ENCODE peak calls at places on chromosome 14, in five cellular contexts. B is transverse colon, P is prostate gland, G is sigmoid colon, M is stomach. J is an unnamed sample.
A peak's percentile ranks its signal among the peaks of the same experiment; 100 is the strongest.

GRCh38 chr14:93033983-93034670 is 81.6 kb downstream of the ITPK1 start:
- DNase-seq in M (no peak), G (no peak), P (no peak), B (no peak), J (no peak)

GRCh38 chr14:92692822-92693226 is 55.6 kb downstream of the LGMN start:
- DNase-seq in G (peak; percentile 89), M (peak; percentile 75), P (peak; percentile 50), B (peak; percentile 67), J (no peak)

GRCh38 chr14:33668066-33668465 is 282.8 kb downstream of the EGLN3 start:
- DNase-seq in B (no peak), G (no peak), P (no peak), M (no peak), J (no peak)

GRCh38 chr14:57732886-57733285 is 133.0 kb downstream of the SLC35F4 start:
- DNase-seq in P (no peak), B (no peak), G (no peak), M (peak; percentile 31), J (no peak)

GRCh38 chr14:95993768-95994592 is 45.2 kb upstream of the C14orf132 start:
- DNase-seq in B (no peak), M (no peak), G (no peak), P (peak; percentile 37), J (no peak)

GRCh38 chr14:66746316-66747006 is 238.5 kb downstream of the GPHN start:
- DNase-seq in B (no peak), M (no peak), P (no peak), G (no peak), J (no peak)

GRCh38 chr14:91419044-91419397 is 1.4 kb upstream of the CCDC88C start:
- DNase-seq in G (no peak), B (no peak), P (no peak), M (peak; percentile 24), J (no peak)

GRCh38 chr14:75063013-75063412 is 811 bp downstream of the ACYP1 start:
- DNase-seq in B (no peak), G (no peak), P (no peak), M (no peak), J (no peak)

GRCh38 chr14:55386037-55386798 is 25.4 kb downstream of the ATG14 start:
- DNase-seq in M (no peak), G (no peak), P (no peak), B (peak; percentile 16), J (no peak)

GRCh38 chr14:92455231-92455630 is 58.4 kb upstream of the RIN3 start:
- DNase-seq in P (no peak), M (no peak), G (no peak), B (no peak), J (no peak)

DNA sequence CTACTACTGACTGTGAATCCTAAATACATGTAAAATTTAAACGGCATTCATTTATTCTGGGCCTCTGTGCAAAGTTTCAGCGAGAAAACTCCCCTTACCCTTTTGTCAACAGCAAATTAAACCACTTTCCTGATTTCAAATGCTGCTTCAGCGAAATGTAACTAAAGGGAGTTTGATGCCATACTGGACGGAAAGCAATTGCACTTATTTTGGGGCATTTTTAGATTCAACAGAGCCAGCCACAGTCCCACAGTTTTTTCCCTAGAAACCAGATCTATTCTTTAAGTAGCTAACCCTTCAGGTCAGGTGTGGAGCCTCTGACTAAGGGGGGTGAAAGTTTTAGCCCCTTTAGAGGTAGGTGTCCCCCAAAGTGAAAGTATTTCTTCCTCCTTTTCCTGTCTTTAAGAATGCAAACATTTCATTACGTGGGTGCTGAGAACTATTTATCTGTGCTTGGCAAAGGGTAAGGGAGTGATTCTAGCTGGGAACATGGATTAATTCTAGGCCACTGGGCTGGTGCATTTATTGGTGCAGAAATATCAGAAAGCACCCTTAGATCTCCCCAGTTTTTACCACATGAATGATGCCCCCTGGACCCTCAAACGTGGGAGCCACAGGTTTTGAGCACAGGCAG is 72.7 kb downstream of the SPTB start:
- DNase-seq in M (no peak), G (peak; percentile 28), B (no peak), P (no peak), J (no peak)
- TF ChIP-seq POLR2AphosphoS5 in M (no peak), G (no peak), B (no peak), P (no peak), J (no peak)

DNA sequence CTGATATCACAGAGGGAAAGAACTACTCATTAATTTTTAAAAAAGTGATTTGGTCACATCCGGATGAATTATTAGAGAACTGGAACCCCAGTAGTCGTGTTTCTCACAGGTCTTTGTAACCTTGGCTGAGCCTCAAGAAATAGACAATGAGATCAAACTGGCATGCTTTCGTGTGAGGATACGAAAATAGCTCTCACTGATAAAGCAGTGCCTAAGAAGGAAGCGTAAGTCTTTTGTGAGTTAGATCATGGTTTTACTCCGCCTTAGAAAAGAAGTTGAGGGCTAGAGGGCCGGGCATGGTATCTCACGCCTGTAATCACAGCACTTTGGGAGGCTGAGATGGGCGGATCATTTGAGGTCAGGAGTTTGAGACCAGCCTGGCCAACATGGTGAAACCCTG is 33.8 kb upstream of the GALNT16 start:
- DNase-seq in G (no peak), M (no peak), B (no peak), P (no peak), J (no peak)
- H3K27ac ChIP-seq in G (peak overlapping the region; percentile 6), M (no peak overlapping the region), B (no peak overlapping the region), P (no peak overlapping the region), J (no peak overlapping the region)

DNA sequence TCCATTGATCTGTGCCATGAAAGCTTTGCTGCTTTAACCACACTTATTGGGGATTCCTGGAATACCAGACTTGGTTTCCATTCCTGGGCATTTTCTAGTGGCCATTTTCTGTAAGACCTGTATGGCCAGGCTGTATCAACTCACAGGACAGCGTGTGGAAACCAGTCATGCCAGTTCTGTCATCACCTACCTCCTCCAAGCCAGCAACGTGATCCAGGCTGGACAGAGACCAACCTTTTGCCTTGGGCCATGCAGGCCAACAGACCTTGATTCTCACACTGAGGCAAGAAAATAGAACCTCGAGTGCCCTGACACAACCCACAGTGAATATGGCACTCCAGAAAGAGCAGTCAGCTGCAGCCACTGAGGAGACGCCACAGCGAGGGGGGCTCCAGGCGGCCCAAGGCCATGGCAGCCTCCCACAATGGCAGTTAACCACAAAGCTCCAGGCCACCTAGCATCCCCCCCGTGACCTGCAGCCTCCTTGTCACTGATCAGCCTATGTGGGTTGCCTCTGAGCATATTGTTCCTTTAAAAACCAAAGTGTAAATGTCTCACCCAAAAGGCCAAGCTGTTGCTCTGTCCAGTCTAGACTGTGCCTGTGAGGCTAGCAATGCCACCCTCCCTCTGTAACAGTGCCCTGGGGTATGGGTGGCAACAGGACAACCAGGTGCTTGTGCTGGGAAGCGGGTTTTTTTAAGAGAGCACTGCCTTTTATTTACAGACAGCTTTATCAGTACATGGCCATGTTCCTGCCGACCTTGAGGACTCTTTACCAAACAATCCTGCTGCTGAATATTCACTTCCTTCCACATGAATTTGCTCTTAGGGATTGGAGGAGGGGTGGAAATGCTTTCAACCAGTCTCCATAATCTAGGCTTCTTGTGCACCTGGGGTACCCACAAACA is 168.7 kb upstream of the HIF1A start:
- DNase-seq in P (peak; percentile 85), B (no peak), M (peak; percentile 82), G (no peak), J (peak; percentile 55)
- TF ChIP-seq POLR2AphosphoS5 in P (peak; percentile 77), B (no peak), M (peak; percentile 2), G (no peak), J (peak; percentile 18)

GRCh38 chr14:20486700-20487401 is 17.6 kb downstream of the PNP start:
- DNase-seq in B (no peak), M (no peak), G (no peak), P (no peak), J (no peak)
- H3K27ac ChIP-seq in B (no peak overlapping the region), M (no peak overlapping the region), G (no peak overlapping the region), P (no peak overlapping the region), J (no peak overlapping the region)

GRCh38 chr14:103522649-103523582 is at the start of gene CKB:
- DNase-seq in B (peak; percentile 83), P (peak; percentile 75), M (peak; percentile 79), G (peak; percentile 93), J (no peak)
- TF ChIP-seq POLR2AphosphoS5 in B (peak; percentile 78), P (peak; percentile 58), M (peak; percentile 41), G (peak; percentile 85), J (peak; percentile 69)

DNA sequence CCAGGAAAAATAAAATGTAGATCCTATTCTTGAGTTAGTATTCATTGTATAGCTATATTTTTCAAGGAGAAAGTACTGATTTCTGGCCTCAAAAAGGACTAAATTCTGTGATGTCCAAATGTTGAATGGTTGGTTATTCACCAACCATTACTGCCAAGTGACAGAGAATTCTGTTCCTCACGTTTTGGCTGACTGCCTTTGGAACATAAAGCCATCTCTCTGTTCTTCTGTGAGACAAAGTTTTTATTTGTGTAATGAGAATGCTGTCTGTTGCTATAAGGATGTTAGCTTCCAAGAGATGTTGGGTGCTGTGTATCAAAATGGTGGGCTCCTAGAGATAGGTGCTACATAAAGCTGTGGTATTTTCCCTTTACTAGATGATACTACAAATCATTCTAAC is 9.3 kb downstream of the ZNF410 start:
- DNase-seq in P (no peak), M (no peak), B (no peak), G (no peak), J (no peak)
- H3K27ac ChIP-seq in P (no peak overlapping the region), M (peak overlapping the region; percentile 5), B (no peak overlapping the region), G (no peak overlapping the region), J (no peak overlapping the region)

GRCh38 chr14:69087061-69087461 is 65.9 kb downstream of the DCAF5 start:
- DNase-seq in P (peak; percentile 61), M (no peak), G (no peak), B (no peak), J (no peak)
- TF ChIP-seq POLR2AphosphoS5 in P (peak; percentile 91), M (no peak), G (no peak), B (no peak), J (no peak)